ENCODE peak calls at places on chromosomes 6 and 20, in six cellular contexts. X is AG20443; T is stimulated activated CD4-positive, alpha-beta T cell treated with anti-CD3 and anti-CD28 coated beads, Interleukin-4, amount 100 ng/mL, for 48 hours; H is amygdala; G is CD8-positive, alpha-beta memory T cell; I is GM03348. C is an unnamed sample.

GRCh38 chr6:80550271-80550670 is 443.8 kb downstream of the BCKDHB start:
- DNase-seq in T (no peak), I (no peak), X (no peak), G (no peak), H (no peak), C (no peak)

GRCh38 chr6:74597266-74597665 is 608.6 kb downstream of the COL12A1 start:
- DNase-seq in T (no peak), H (no peak), G (no peak), X (no peak), I (peak; percentile 39), C (no peak)

GRCh38 chr6:29071831-29072723 is 15.0 kb downstream of the OR2B3 start:
- DNase-seq in X (peak; percentile 44), H (no peak), I (peak; percentile 8), G (no peak), T (peak; percentile 0), C (no peak)

GRCh38 chr6:109093732-109094131 is 914 bp downstream of the SESN1 start:
- DNase-seq in T (no peak), G (no peak), I (peak; percentile 6), X (no peak), H (no peak), C (no peak)

GRCh38 chr6:84651583-84651982 is 112.8 kb downstream of the TBX18 start:
- DNase-seq in X (no peak), I (no peak), T (no peak), H (no peak), G (no peak), C (no peak)

GRCh38 chr6:125175459-125175858 is 21.9 kb downstream of the TPD52L1 start:
- DNase-seq in I (no peak), H (no peak), G (no peak), T (no peak), X (no peak), C (no peak)

GRCh38 chr6:155212106-155212505 is 51.7 kb upstream of the CLDN20 start:
- DNase-seq in G (no peak), X (no peak), I (no peak), H (no peak), T (no peak), C (no peak)

GRCh38 chr20:17442588-17442987 is 88.6 kb downstream of the BFSP1 start:
- DNase-seq in X (no peak), H (no peak), G (no peak), I (no peak), T (no peak), C (no peak)

GRCh38 chr6:134510920-134511319 is 193.0 kb upstream of the SGK1 start:
- DNase-seq in I (no peak), T (no peak), X (no peak), H (no peak), G (no peak), C (no peak)

GRCh38 chr20:62891111-62891510 is 29.5 kb upstream of the TCFL5 start:
- DNase-seq in T (no peak), H (no peak), I (no peak), X (no peak), G (no peak), C (no peak)

GRCh38 chr20:32855387-32855786 is 3.3 kb upstream of the EFCAB8 start:
- DNase-seq in H (no peak), I (no peak), G (no peak), T (no peak), X (no peak), C (no peak)

GRCh38 chr6:41497994-41498393 is 48.2 kb upstream of the FOXP4 start:
- DNase-seq in T (no peak), X (no peak), H (no peak), I (no peak), G (no peak), C (no peak)

GRCh38 chr20:38210741-38211140 is 45.7 kb upstream of the TGM2 start:
- DNase-seq in I (peak; percentile 44), X (no peak), T (no peak), G (no peak), H (no peak), C (no peak)

GRCh38 chr6:34334796-34335416 is 57.6 kb downstream of the NUDT3 start:
- DNase-seq in T (no peak), G (no peak), I (no peak), X (no peak), H (no peak), C (no peak)

GRCh38 chr6:53517021-53517420 is 27.9 kb downstream of the GCLC start:
- DNase-seq in T (no peak), H (no peak), I (no peak), X (no peak), G (no peak), C (no peak)

GRCh38 chr20:54263266-54263665 is 55.4 kb downstream of the PFDN4 start:
- DNase-seq in T (no peak), X (no peak), H (no peak), I (no peak), G (no peak), C (no peak)

GRCh38 chr6:26020983-26021349 is 58.4 kb downstream of the TRIM38 start:
- DNase-seq in I (no peak), G (no peak), T (peak; percentile 41), H (no peak), X (no peak), C (peak; percentile 28)

GRCh38 chr6:40956871-40957270 is 82.2 kb downstream of the UNC5CL start:
- DNase-seq in T (no peak), I (peak; percentile 31), X (peak; percentile 34), H (no peak), G (no peak), C (no peak)

GRCh38 chr6:44110005-44110681 is 17.1 kb downstream of the MRPL14 start:
- DNase-seq in H (no peak), T (no peak), G (no peak), X (no peak), I (no peak), C (no peak)

GRCh38 chr6:39772559-39773283 is 19.5 kb upstream of the DAAM2 start:
- DNase-seq in H (no peak), G (no peak), T (no peak), X (peak; percentile 65), I (peak; percentile 30), C (no peak)

GRCh38 chr6:160226118-160226541 is 32.5 kb downstream of the SLC22A2 start:
- DNase-seq in X (no peak), G (no peak), I (no peak), H (no peak), T (peak; percentile 61), C (no peak)

GRCh38 chr6:161362266-161362665 is 88.4 kb upstream of the AGPAT4 start:
- DNase-seq in H (no peak), T (no peak), I (no peak), G (no peak), X (no peak), C (no peak)

GRCh38 chr20:18774207-18774606 is 39.4 kb upstream of the SCP2D1 start:
- DNase-seq in T (no peak), I (no peak), G (no peak), H (no peak), X (no peak), C (no peak)

GRCh38 chr20:49245921-49246740 is 26.9 kb downstream of the DDX27 start:
- DNase-seq in I (peak; percentile 79), G (no peak), T (no peak), X (peak; percentile 78), H (no peak), C (no peak)

GRCh38 chr6:47247227-47247797 is 62.4 kb downstream of the TNFRSF21 start:
- DNase-seq in G (no peak), I (peak; percentile 17), T (no peak), H (no peak), X (peak; percentile 27), C (no peak)

C was measured in progenitor cell of endocrine pancreas.